ENCODE peak calls at places on chromosomes 5 and 9, in five cellular contexts. O, F, H, R and K are unnamed samples.

GRCh38 chr9:95780121-95780520 is 95.4 kb upstream of the ERCC6L2 start:
- DNase-seq in O (no peak), F (no peak), H (no peak), R (no peak), K (no peak)

GRCh38 chr5:157915638-157916037 is 56.7 kb upstream of the CLINT1 start:
- DNase-seq in O (peak; percentile 77), F (no peak), H (no peak), R (peak; percentile 76), K (no peak)

GRCh38 chr9:126520453-126520852 is 93.3 kb upstream of the LMX1B start:
- DNase-seq in O (no peak), F (no peak), H (no peak), R (no peak), K (no peak)

GRCh38 chr9:135015986-135016640 is 71.4 kb upstream of the OLFM1 start:
- DNase-seq in O (no peak), F (no peak), H (no peak), R (no peak), K (no peak)

GRCh38 chr5:149930060-149930753 is 14.4 kb downstream of the PDE6A start:
- DNase-seq in O (no peak), F (no peak), H (no peak), R (no peak), K (no peak)

GRCh38 chr5:95823738-95824609 is 1.4 kb upstream of the GLRX start:
- DNase-seq in O (peak; percentile 2), F (peak; percentile 65), H (peak; percentile 30), R (no peak), K (peak; percentile 33)

GRCh38 chr5:110268283-110268682 is 458.2 kb downstream of the TMEM232 start:
- DNase-seq in O (no peak), F (no peak), H (no peak), R (no peak), K (no peak)

GRCh38 chr9:69279084-69279729 is 45.8 kb upstream of the ENTREP1 start:
- DNase-seq in O (no peak), F (no peak), H (no peak), R (no peak), K (no peak)

GRCh38 chr5:10671041-10672008 is 89.7 kb downstream of the DAP start:
- DNase-seq in O (no peak), F (no peak), H (no peak), R (no peak), K (no peak)

GRCh38 chr9:135588886-135589595 is 27.5 kb downstream of the PAEP start:
- DNase-seq in O (no peak), F (no peak), H (no peak), R (no peak), K (peak; percentile 42)

GRCh38 chr9:100111235-100111634 is 12.2 kb downstream of the INVS start:
- DNase-seq in O (peak; percentile 8), F (no peak), H (no peak), R (peak; percentile 79), K (no peak)